ENCODE peak calls at places on chromosomes 16 and 17, in five cellular contexts. E is astrocyte, X is mammary epithelial cell, W is left lung, N is OCI-LY7. R is an unnamed sample.

GRCh38 chr17:61863801-61864126 is 436 bp upstream of the BRIP1 start:
- DNase-seq in E (no peak), X (no peak), W (no peak), N (no peak), R (no peak)

GRCh38 chr16:13586051-13586450 is 333.9 kb upstream of the ERCC4 start:
- DNase-seq in E (no peak), X (no peak), W (no peak), N (no peak), R (no peak)

GRCh38 chr16:65069090-65069489 is 52.8 kb downstream of the CDH11 start:
- DNase-seq in E (peak), X (no peak), W (no peak), N (no peak), R (peak)

GRCh38 chr17:71970312-71970711 is 150.5 kb upstream of the SOX9 start:
- DNase-seq in E (peak), X (peak), W (no peak), N (no peak), R (no peak)

GRCh38 chr17:20203761-20204263 is 194.7 kb downstream of the SPECC1 start:
- DNase-seq in E (peak), X (no peak), W (no peak), N (no peak), R (no peak)

GRCh38 chr17:57911834-57912673 is 43.2 kb downstream of the CUEDC1 start:
- DNase-seq in E (peak), X (peak), W (peak), N (no peak), R (no peak)

GRCh38 chr17:1532836-1533602 is 16.6 kb upstream of the INPP5K start:
- DNase-seq in E (no peak), X (no peak), W (peak), N (peak), R (no peak)

GRCh38 chr17:68290268-68290954 is 516 bp downstream of the SLC16A6 start:
- DNase-seq in E (no peak), X (no peak), W (peak), N (peak), R (no peak)

GRCh38 chr17:49734666-49735490 is 27.1 kb upstream of the SLC35B1 start:
- DNase-seq in E (no peak), X (no peak), W (no peak), N (no peak), R (no peak)

GRCh38 chr17:76697702-76698465 is 12.9 kb downstream of the MXRA7 start:
- DNase-seq in E (peak), X (no peak), W (no peak), N (no peak), R (no peak)

GRCh38 chr16:81758376-81758775 is 20.7 kb upstream of the PLCG2 start:
- DNase-seq in E (peak), X (peak), W (no peak), N (no peak), R (no peak)

GRCh38 chr17:41527076-41528023 is 758 bp downstream of the KRT19 start:
- DNase-seq in E (no peak), X (no peak), W (peak), N (no peak), R (no peak)

GRCh38 chr17:56812971-56813388 is 20.7 kb downstream of the C17orf67 start:
- DNase-seq in E (no peak), X (no peak), W (no peak), N (no peak), R (no peak)

GRCh38 chr16:85170066-85171003 is 58.1 kb upstream of the CIBAR2 start:
- DNase-seq in E (no peak), X (no peak), W (peak), N (no peak), R (no peak)

GRCh38 chr16:720990-721764 is at the start of gene ANTKMT:
- DNase-seq in E (peak), X (peak), W (peak), N (peak), R (no peak)

GRCh38 chr17:58536541-58536940 is 22.1 kb upstream of the MTMR4 start:
- DNase-seq in E (no peak), X (no peak), W (no peak), N (no peak), R (no peak)

GRCh38 chr17:30449480-30449879 is 27.7 kb upstream of the GOSR1 start:
- DNase-seq in E (peak), X (no peak), W (no peak), N (no peak), R (no peak)
- H3K4me3 ChIP-seq in E (no peak), X (no peak), W (no peak), N (no peak), R (no peak)

DNA sequence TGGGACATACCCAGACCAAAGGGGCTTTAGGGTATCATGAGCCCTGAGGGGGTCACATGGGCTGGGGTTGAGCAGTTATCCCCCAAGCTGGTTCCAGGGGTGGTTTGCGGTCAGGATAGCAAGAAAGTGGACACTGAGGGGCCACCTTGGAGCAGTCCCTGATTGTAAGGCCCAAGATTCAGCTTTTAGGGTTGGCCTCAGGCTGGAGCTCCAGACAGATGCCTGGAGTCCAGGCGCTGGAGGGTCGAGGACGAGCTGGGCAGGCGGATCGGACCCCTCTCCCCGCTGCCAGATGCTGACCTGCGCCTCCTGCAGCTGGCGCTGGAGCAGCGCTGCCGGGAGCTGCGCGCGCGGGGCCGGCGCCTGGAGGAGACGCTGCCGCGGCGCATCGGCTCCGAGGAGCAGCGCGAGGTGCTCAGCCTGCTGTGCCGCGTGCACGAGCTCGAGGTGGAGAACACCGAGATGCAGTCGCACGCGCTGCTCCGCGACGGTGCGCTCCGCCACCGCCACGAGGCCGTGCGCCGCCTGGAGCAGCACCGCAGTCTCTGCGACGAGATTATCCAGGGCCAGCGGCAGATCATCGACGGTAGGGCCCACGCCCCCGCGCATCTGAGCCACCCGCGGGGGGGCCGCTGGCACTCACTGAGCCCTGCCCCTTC is 10.0 kb downstream of the BTBD17 start:
- DNase-seq in E (no peak), X (no peak), W (no peak), N (no peak), R (no peak)
- TF ChIP-seq CTCF in E (no peak), X (no peak), W (no peak), N (no peak), R (no peak)

GRCh38 chr16:8718753-8719386 is 44.5 kb downstream of the ABAT start:
- DNase-seq in E (no peak), X (no peak), W (no peak), N (no peak), R (no peak)
- H3K27ac ChIP-seq in E (no peak), X (no peak), W (no peak), N (no peak), R (no peak)

DNA sequence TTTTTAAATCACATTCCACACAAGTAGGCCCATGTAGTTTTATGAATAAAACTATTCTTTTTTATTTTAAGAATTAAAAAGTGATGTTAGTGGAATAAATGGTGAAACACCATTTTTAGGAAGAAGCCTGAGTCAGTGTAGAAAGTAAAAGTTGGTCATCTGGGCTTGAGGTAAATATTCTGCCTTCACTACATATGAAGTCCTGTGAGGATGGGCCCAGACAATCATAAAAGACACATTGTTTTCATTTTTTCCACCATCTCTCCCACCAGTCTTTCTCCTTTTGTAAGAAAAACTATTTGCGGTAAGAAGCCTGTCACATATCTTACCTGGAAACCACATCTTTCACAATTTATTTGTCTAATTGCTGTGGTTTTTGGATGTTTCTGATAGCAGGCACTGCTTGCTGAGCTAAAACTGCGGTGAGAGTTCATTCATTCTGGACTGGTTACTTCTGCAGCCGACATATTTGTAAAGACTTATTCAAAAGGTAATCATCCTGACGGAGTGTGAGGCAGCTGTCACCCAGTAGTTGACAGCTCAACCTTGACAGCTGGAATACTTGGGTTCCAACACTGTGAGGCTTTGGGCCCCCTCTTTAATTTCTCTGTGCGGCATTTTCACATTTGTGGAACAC is 10.6 kb upstream of the RFFL start:
- DNase-seq in E (peak), X (peak), W (no peak), N (no peak), R (no peak)
- H3K4me3 ChIP-seq in E (no peak), X (no peak), W (no peak), N (no peak), R (no peak)

GRCh38 chr16:11280616-11281522 is at the start of gene PRM1:
- DNase-seq in E (no peak), X (no peak), W (no peak), N (no peak), R (no peak)

GRCh38 chr16:11285842-11286241 is 4.7 kb upstream of the PRM1 start:
- DNase-seq in E (no peak), X (no peak), W (no peak), N (no peak), R (no peak)

GRCh38 chr16:11289202-11289601 is 8.1 kb upstream of the PRM1 start:
- DNase-seq in E (no peak), X (no peak), W (no peak), N (no peak), R (no peak)

GRCh38 chr16:11278681-11279628 is 2.2 kb downstream of the PRM1 start:
- DNase-seq in E (no peak), X (no peak), W (no peak), N (no peak), R (no peak)

GRCh38 chr16:11283820-11284248 is 2.7 kb upstream of the PRM1 start:
- DNase-seq in E (no peak), X (no peak), W (no peak), N (no peak), R (no peak)
- TF ChIP-seq CTCF in E (no peak), X (no peak), W (no peak), N (no peak), R (peak)

GRCh38 chr17:64447526-64447925 is 1.4 kb upstream of the MILR1 start:
- DNase-seq in E (no peak), X (no peak), W (no peak), N (no peak), R (no peak)

GRCh38 chr17:64449545-64449944 is 630 bp downstream of the MILR1 start:
- DNase-seq in E (no peak), X (no peak), W (no peak), N (peak), R (no peak)

GRCh38 chr17:64443086-64443760 is 5.7 kb upstream of the MILR1 start:
- DNase-seq in E (no peak), X (peak), W (no peak), N (no peak), R (no peak)

DNA sequence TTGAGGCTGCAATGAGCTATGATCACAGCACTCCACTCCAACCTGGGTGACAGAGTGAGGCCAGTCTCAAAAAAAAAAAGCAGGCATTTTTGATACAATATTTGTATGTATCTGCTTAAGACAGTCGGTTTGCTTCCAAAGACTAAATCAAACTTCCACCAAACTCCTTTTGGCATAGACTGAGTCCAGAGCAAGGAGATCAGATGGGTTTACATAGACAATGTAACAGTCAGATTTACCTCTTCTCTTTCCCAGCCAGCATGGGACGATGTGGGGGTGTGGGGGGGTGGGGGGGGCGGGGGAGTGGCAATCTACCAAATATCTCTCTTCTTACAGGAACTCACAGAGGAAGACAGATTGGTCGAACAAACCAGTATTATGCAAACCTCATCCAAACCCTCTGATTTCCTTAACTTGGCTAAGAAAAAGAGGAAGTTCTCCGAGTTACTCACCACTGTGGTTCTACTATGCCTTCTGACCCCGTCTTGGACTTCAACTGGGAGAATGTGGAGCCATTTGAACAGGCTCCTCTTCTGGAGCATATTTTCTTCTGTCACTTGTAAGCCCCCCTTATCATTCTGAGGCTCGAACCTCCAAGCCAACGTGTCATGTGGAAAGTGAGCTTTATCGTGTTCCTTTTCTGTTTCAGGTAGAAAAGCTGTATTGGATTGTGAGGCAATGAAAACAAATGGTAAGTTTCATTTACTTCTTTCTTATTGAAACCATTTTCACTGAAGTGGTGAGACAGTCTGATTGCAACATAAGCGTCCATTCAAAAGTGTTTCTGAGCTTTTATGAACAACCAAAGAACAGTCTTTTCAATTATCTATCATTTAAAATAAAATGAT is at the start of gene MILR1:
- DNase-seq in E (peak), X (peak), W (no peak), N (peak), R (peak)
- H3K27ac ChIP-seq in E (no peak), X (no peak), W (peak), N (peak), R (peak)

GRCh38 chr17:51166987-51167931 is 1.0 kb downstream of the NME2 start:
- DNase-seq in E (no peak), X (peak), W (peak), N (peak), R (no peak)

GRCh38 chr17:51161541-51161940 is 4.7 kb upstream of the NME2 start:
- DNase-seq in E (no peak), X (no peak), W (no peak), N (no peak), R (no peak)

GRCh38 chr17:51165680-51166197 is 472 bp upstream of the NME2 start:
- DNase-seq in E (peak), X (no peak), W (no peak), N (no peak), R (no peak)

GRCh38 chr17:51166198-51166986 is at the start of gene NME2:
- DNase-seq in E (peak), X (peak), W (peak), N (peak), R (peak)

GRCh38 chr17:51164911-51165679 is 1.1 kb upstream of the NME2 start:
- DNase-seq in E (no peak), X (no peak), W (no peak), N (no peak), R (no peak)
- H3K4me3 ChIP-seq in E (peak), X (peak), W (no peak), N (peak), R (peak)

DNA sequence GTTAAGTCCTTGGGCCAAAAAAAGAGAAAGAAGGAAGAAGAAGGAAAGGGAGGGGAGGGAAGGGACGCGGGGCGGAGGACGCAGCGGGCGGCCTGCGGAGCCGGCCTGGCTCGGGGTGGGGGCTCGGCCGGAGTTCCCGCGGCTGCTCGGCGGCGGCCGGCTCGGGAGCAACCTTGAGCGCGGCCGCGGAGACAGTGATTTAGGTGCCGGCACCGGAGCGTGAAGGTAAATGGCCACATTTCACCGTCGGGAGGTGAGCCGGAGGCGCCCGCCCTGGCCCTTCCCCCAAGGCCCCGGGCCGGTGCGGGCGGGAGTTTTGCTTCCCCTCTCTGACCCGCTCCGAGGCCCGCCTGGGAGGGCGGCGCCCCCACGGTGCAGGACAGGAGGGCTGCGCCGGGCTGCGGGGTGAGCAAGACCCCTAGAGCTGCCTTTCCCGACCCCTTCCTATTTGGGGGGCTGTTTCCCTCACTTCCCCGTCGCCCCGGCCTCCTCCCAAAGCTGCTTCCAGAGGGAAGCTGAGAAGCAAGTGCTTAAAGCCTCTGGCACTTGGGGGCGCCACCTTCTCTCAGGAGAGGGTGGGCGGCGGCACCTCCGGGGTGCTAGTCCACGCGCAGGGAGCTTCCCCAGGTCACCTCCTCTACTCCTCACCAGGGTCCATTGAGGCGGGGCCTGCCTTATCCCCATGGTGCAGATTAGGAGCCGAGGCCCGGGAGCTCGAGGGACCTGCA is 56.5 kb downstream of the MRM1 start:
- DNase-seq in E (no peak), X (no peak), W (no peak), N (no peak), R (no peak)
- TF ChIP-seq CTCF in E (peak), X (no peak), W (no peak), N (no peak), R (peak)

GRCh38 chr17:4324463-4324862 is 42.0 kb downstream of the UBE2G1 start:
- DNase-seq in E (no peak), X (no peak), W (no peak), N (no peak), R (no peak)

GRCh38 chr17:4326112-4326511 is 40.4 kb downstream of the UBE2G1 start:
- DNase-seq in E (no peak), X (no peak), W (no peak), N (no peak), R (no peak)

GRCh38 chr17:4329838-4330237 is 36.6 kb downstream of the UBE2G1 start:
- DNase-seq in E (peak), X (peak), W (no peak), N (no peak), R (peak)

GRCh38 chr17:4326608-4327007 is 39.9 kb downstream of the UBE2G1 start:
- DNase-seq in E (no peak), X (peak), W (no peak), N (no peak), R (no peak)

GRCh38 chr17:4327638-4328037 is 38.8 kb downstream of the UBE2G1 start:
- DNase-seq in E (peak), X (peak), W (no peak), N (no peak), R (no peak)
- H3K27ac ChIP-seq in E (peak), X (peak), W (no peak), N (no peak), R (no peak)

DNA sequence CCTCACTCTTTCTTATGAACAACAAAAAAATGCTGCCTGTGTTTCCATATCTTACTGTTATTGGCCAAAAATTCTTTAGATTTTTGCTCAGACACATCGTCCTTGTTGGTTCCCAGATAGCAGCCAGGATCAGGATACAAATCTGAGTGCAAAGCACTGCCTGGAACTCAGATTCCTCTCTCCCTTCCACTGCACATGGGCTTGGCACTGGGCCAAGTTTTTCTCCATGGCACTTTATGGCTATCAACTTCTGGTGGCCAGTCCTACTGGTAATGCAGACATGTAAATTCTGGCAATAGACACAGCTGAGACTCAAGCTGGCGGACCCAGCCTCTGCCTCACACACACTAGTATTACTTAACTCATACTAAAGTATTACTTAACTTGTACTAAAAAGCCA is 181.3 kb upstream of the COX10 start:
- DNase-seq in E (peak), X (no peak), W (no peak), N (no peak), R (no peak)
- H3K4me3 ChIP-seq in E (no peak), X (no peak), W (no peak), N (no peak), R (no peak)

R was measured in AG04450.